ENCODE peak calls at places on chromosomes 5 and 9, in eight cellular contexts. H is cardiac fibroblast; P is activated CD4-positive, alpha-beta T cell treated with anti-CD3 and anti-CD28 coated beads for 36 hours; O is AML-193; Q is endothelial cell; D is AG20443; E is GM13976; U is SK-N-DZ. C is an unnamed sample.

GRCh38 chr5:152270117-152270516 is 135.0 kb downstream of the NMUR2 start:
- DNase-seq in H (no peak), D (no peak), P (no peak), E (no peak), U (no peak), O (no peak), Q (no peak), C (no peak)

GRCh38 chr5:68222310-68222709 is 6.8 kb downstream of the PIK3R1 start:
- DNase-seq in D (no peak), U (no peak), Q (no peak), H (no peak), E (no peak), P (no peak), O (no peak), C (no peak)

GRCh38 chr5:140148508-140148907 is 22.8 kb downstream of the IGIP start:
- DNase-seq in O (no peak), D (peak), U (no peak), H (peak), P (no peak), Q (peak), E (no peak), C (no peak)

GRCh38 chr5:131536211-131536826 is 98.7 kb downstream of the RAPGEF6 start:
- DNase-seq in E (peak), D (no peak), H (peak), Q (no peak), O (no peak), P (peak), U (peak), C (peak)

GRCh38 chr5:42929871-42930270 is 110.2 kb downstream of the ANXA2R start:
- DNase-seq in P (no peak), U (no peak), O (no peak), H (peak), E (no peak), Q (no peak), D (no peak), C (no peak)

GRCh38 chr5:35457912-35458823 is 159.5 kb upstream of the SPEF2 start:
- DNase-seq in H (no peak), O (no peak), E (no peak), D (no peak), Q (no peak), U (no peak), P (no peak), C (no peak)

GRCh38 chr5:73638344-73639095 is 12.5 kb downstream of the ARHGEF28 start:
- DNase-seq in O (no peak), D (no peak), U (no peak), P (no peak), E (no peak), Q (no peak), H (peak), C (no peak)

GRCh38 chr9:133955821-133956411 is 36.2 kb downstream of the VAV2 start:
- DNase-seq in E (peak), U (peak), H (peak), P (peak), O (no peak), Q (peak), D (peak), C (no peak)

GRCh38 chr9:107605041-107605440 is 115.5 kb upstream of the KLF4 start:
- DNase-seq in O (no peak), E (no peak), Q (no peak), D (no peak), H (no peak), P (no peak), U (no peak), C (no peak)

GRCh38 chr9:95004452-95005275 is 278.2 kb downstream of the AOPEP start:
- DNase-seq in P (peak), D (peak), U (peak), Q (peak), O (no peak), H (no peak), E (peak), C (no peak)

GRCh38 chr5:541148-541887 is 17.1 kb upstream of the SLC9A3 start:
- DNase-seq in D (no peak), E (no peak), H (no peak), O (no peak), U (no peak), P (peak), Q (no peak), C (no peak)

GRCh38 chr5:130836729-130837660 is 328.1 kb downstream of the HINT1 start:
- DNase-seq in Q (no peak), D (no peak), H (peak), U (no peak), O (peak), E (no peak), P (no peak), C (peak)

GRCh38 chr9:79221084-79221483 is 350.7 kb upstream of the TLE4 start:
- DNase-seq in H (peak), E (no peak), O (no peak), P (peak), Q (no peak), D (peak), U (no peak), C (no peak)

GRCh38 chr5:36059571-36060515 is 6.8 kb downstream of the UGT3A2 start:
- DNase-seq in P (no peak), D (no peak), O (no peak), U (no peak), Q (no peak), E (no peak), H (no peak), C (no peak)

GRCh38 chr5:21063146-21063545 is 1075.1 kb upstream of the CDH18 start:
- DNase-seq in E (no peak), O (no peak), H (no peak), U (no peak), P (no peak), D (no peak), Q (no peak), C (no peak)

GRCh38 chr5:127320032-127320945 is 29.7 kb downstream of the MEGF10 start:
- DNase-seq in Q (no peak), H (peak), U (no peak), O (peak), P (peak), D (no peak), E (no peak), C (peak)